ENCODE peak calls at places on chromosomes 11 and 22, in seven cellular contexts. B, R, Y, V, M, Z and Q are unnamed samples.
A peak's percentile ranks its signal among the peaks of the same experiment; 100 is the strongest.

GRCh38 chr11:899724-900123 is 10.9 kb downstream of the CHID1 start:
- DNase-seq in V (no peak), Z (no peak), Y (no peak), R (no peak), M (no peak), B (no peak), Q (no peak)

GRCh38 chr11:70272009-70272408 is 1.5 kb downstream of the PPFIA1 start:
- DNase-seq in V (no peak), R (peak; percentile 12), B (no peak), Z (no peak), M (no peak), Y (no peak), Q (no peak)

GRCh38 chr11:20089357-20089756 is 70.9 kb downstream of the DBX1 start:
- DNase-seq in B (no peak), V (no peak), Y (no peak), R (no peak), Z (no peak), M (no peak), Q (peak; percentile 25)

GRCh38 chr11:76030973-76031590 is 175.2 kb downstream of the WNT11 start:
- DNase-seq in Z (no peak), R (no peak), V (no peak), B (no peak), M (peak; percentile 60), Y (no peak), Q (no peak)

GRCh38 chr22:39724390-39724789 is 153.8 kb downstream of the CACNA1I start:
- DNase-seq in Z (peak; percentile 50), R (no peak), V (no peak), B (no peak), M (no peak), Y (no peak), Q (no peak)

GRCh38 chr11:129388824-129389223 is 13.2 kb downstream of the BARX2 start:
- DNase-seq in B (no peak), Y (no peak), V (no peak), M (no peak), R (no peak), Z (no peak), Q (no peak)

GRCh38 chr11:3686751-3687150 is 15.6 kb upstream of the CHRNA10 start:
- DNase-seq in M (no peak), V (no peak), Z (no peak), R (no peak), B (no peak), Y (no peak), Q (no peak)

GRCh38 chr11:107467754-107468153 is 10.1 kb upstream of the CWF19L2 start:
- DNase-seq in B (no peak), Y (no peak), R (no peak), Z (no peak), M (no peak), V (no peak), Q (no peak)

GRCh38 chr11:8225589-8226036 is 38.1 kb downstream of the LMO1 start:
- DNase-seq in R (no peak), B (peak; percentile 66), M (peak; percentile 70), Y (peak; percentile 94), Z (peak; percentile 90), V (peak; percentile 62), Q (peak; percentile 21)

GRCh38 chr22:49867303-49868250 is 13.9 kb downstream of the ZBED4 start:
- DNase-seq in Y (no peak), B (no peak), M (no peak), R (no peak), Z (no peak), V (no peak), Q (no peak)

GRCh38 chr11:129992161-129992944 is 10.3 kb downstream of the PRDM10 start:
- DNase-seq in B (peak; percentile 64), V (peak; percentile 39), M (peak; percentile 53), Y (peak; percentile 67), R (peak; percentile 68), Z (peak; percentile 67), Q (peak; percentile 33)

GRCh38 chr22:46674367-46674781 is 54.2 kb downstream of the GRAMD4 start:
- DNase-seq in B (no peak), Y (no peak), R (peak; percentile 91), V (no peak), Z (no peak), M (no peak), Q (no peak)

GRCh38 chr11:133966147-133966546 is 9.4 kb upstream of the IGSF9B start:
- DNase-seq in V (no peak), M (no peak), R (no peak), B (no peak), Z (no peak), Y (peak; percentile 83), Q (no peak)

GRCh38 chr11:9862981-9863380 is 199.1 kb downstream of the SWAP70 start:
- DNase-seq in R (no peak), V (no peak), Y (no peak), M (no peak), B (no peak), Z (no peak), Q (no peak)

DNA sequence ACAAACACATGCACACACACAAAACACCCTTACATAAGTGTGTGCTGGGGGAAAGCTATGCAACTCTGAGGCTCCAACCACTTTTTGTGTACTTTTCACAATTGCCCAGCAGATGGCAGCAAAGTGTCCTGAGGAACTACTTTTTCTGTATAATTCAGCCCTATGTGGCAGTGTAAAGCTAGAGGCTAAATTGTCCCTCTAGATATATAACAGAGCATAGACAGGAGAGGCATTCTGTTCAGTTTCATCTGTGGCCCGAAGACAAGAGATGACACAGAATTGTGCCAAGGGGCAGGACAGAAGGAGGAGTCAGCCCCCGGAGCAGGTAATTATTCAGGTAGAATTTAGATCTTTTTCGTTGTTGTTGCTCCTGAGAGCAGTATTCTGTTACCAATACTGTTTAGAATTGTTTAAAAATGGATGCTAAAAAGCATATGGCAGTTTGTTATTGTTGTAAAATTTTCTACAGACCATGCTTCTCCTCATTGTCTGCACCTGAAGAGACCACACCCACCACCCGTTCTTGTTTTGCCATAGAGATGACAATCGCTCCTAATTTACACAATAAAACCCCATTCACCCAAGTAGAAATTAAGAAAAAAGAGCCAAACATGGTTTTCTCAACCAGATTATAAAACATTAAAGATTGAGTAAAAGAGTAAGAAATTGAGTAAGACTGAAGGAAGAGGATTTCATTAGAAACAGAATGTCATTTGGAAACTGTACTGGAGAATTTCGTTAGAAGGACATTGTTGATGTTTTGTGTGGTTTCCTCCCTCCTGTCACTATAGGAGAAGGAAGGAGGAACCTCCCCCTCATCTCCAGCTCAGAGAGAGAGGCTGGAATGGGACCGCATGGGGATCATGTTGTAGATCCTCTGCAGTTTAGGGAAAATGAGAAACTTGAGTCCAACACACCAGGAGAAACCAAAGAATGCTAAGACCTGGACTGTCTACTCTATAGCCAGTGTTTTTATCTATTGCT is 14.5 kb upstream of the MS4A7 start:
- DNase-seq in B (peak; percentile 74), M (peak; percentile 92), Y (peak; percentile 40), R (no peak), V (peak; percentile 64), Z (peak; percentile 62), Q (peak; percentile 9)
- H3K9ac ChIP-seq in B (no peak overlapping the region), M (no peak overlapping the region), Y (no peak overlapping the region), R (no peak overlapping the region), V (no peak overlapping the region), Z (no peak overlapping the region), Q (no peak overlapping the region)

GRCh38 chr22:45480717-45481116 is 22.0 kb upstream of the FBLN1 start:
- DNase-seq in R (no peak), Z (no peak), Y (no peak), B (no peak), M (no peak), V (no peak), Q (no peak)
- H3K27ac ChIP-seq in R (no peak overlapping the region), Z (no peak overlapping the region), Y (no peak overlapping the region), B (no peak overlapping the region), M (no peak overlapping the region), V (no peak overlapping the region), Q (no peak overlapping the region)

GRCh38 chr11:14320020-14320419 is 39.0 kb downstream of the RRAS2 start:
- DNase-seq in B (no peak), R (no peak), Y (no peak), M (no peak), Z (no peak), V (peak; percentile 73), Q (peak; percentile 74)
- H3K9ac ChIP-seq in B (no peak overlapping the region), R (no peak overlapping the region), Y (no peak overlapping the region), M (no peak overlapping the region), Z (no peak overlapping the region), V (no peak overlapping the region), Q (no peak overlapping the region)

GRCh38 chr11:58921778-58922390 is 17.4 kb upstream of the GLYATL1 start:
- DNase-seq in R (no peak), Z (no peak), V (no peak), Y (no peak), M (no peak), B (no peak), Q (no peak)
- H3K27ac ChIP-seq in R (no peak overlapping the region), Z (no peak overlapping the region), V (no peak overlapping the region), Y (no peak overlapping the region), M (no peak overlapping the region), B (peak overlapping the region; percentile 22), Q (no peak overlapping the region)

GRCh38 chr11:126989942-126990715 is 10.4 kb downstream of the KIRREL3 start:
- DNase-seq in R (peak; percentile 85), Y (peak; percentile 88), B (peak; percentile 67), Z (peak; percentile 94), M (peak; percentile 77), V (peak; percentile 76), Q (peak; percentile 53)
- H3K9ac ChIP-seq in R (no peak overlapping the region), Y (peak overlapping the region; percentile 74), B (no peak overlapping the region), Z (no peak overlapping the region), M (no peak overlapping the region), V (no peak overlapping the region), Q (peak overlapping the region; percentile 83)

GRCh38 chr11:13321431-13321830 is 43.8 kb downstream of the BMAL1 start:
- DNase-seq in R (no peak), M (no peak), V (no peak), B (no peak), Y (no peak), Z (no peak), Q (no peak)

GRCh38 chr11:13320688-13321087 is 43.1 kb downstream of the BMAL1 start:
- DNase-seq in Z (no peak), B (no peak), R (no peak), M (no peak), V (no peak), Y (no peak), Q (no peak)

GRCh38 chr11:13316528-13316961 is 39.0 kb downstream of the BMAL1 start:
- DNase-seq in M (peak; percentile 62), R (no peak), B (no peak), V (no peak), Z (no peak), Y (no peak), Q (peak; percentile 55)

GRCh38 chr11:13317293-13318080 is 39.9 kb downstream of the BMAL1 start:
- DNase-seq in V (no peak), R (no peak), M (no peak), Y (peak; percentile 42), Z (no peak), B (no peak), Q (no peak)

GRCh38 chr11:13318498-13319295 is 41.1 kb downstream of the BMAL1 start:
- DNase-seq in Z (no peak), B (no peak), R (no peak), Y (no peak), M (no peak), V (no peak), Q (no peak)
- H3K27ac ChIP-seq in Z (no peak overlapping the region), B (no peak overlapping the region), R (no peak overlapping the region), Y (no peak overlapping the region), M (no peak overlapping the region), V (no peak overlapping the region), Q (no peak overlapping the region)